ENCODE peak calls at places on chromosomes 6 and 20, in nine cellular contexts. W is NCI-H1105, R is KG1, S is nephron progenitor cell, L is NCI-H524, G is neural crest cell, J is amygdala, Y is OCI-M1, V is foreskin keratinocyte. B is an unnamed sample.

GRCh38 chr6:159532155-159532554 is 160.9 kb downstream of the SOD2 start:
- DNase-seq in W (no peak), R (no peak), S (no peak), L (no peak), G (no peak), J (no peak), Y (no peak), V (no peak), B (no peak)

GRCh38 chr6:42390228-42390934 is 61.3 kb downstream of the TRERF1 start:
- DNase-seq in W (no peak), R (no peak), S (no peak), L (no peak), G (no peak), J (no peak), Y (no peak), V (no peak), B (no peak)

GRCh38 chr6:16338577-16339262 is 100.3 kb downstream of the GMPR start:
- DNase-seq in W (no peak), R (no peak), S (peak; percentile 32), L (peak; percentile 12), G (no peak), J (peak; percentile 15), Y (peak; percentile 40), V (peak; percentile 88), B (peak; percentile 99)

GRCh38 chr20:51910202-51911050 is 108.1 kb upstream of the SALL4 start:
- DNase-seq in W (no peak), R (no peak), S (no peak), L (no peak), G (no peak), J (no peak), Y (no peak), V (peak; percentile 58), B (no peak)

GRCh38 chr6:92586236-92586977 is 833.0 kb downstream of the EPHA7 start:
- DNase-seq in W (no peak), R (no peak), S (no peak), L (no peak), G (no peak), J (no peak), Y (no peak), V (no peak), B (no peak)

GRCh38 chr6:166495487-166496314 is 90.8 kb downstream of the RAMACL start:
- DNase-seq in W (no peak), R (no peak), S (no peak), L (no peak), G (no peak), J (no peak), Y (no peak), V (no peak), B (no peak)

GRCh38 chr6:11931296-11932035 is 80.6 kb upstream of the HIVEP1 start:
- DNase-seq in W (no peak), R (no peak), S (no peak), L (no peak), G (no peak), J (no peak), Y (peak; percentile 59), V (no peak), B (no peak)

GRCh38 chr6:170383466-170384075 is 77.0 kb downstream of the FAM120B start:
- DNase-seq in W (no peak), R (no peak), S (no peak), L (no peak), G (no peak), J (no peak), Y (no peak), V (peak; percentile 48), B (no peak)

GRCh38 chr6:45576648-45577624 is 199.2 kb upstream of the SUPT3H start:
- DNase-seq in W (no peak), R (no peak), S (no peak), L (peak; percentile 5), G (no peak), J (no peak), Y (no peak), V (no peak), B (no peak)

GRCh38 chr20:37939701-37940151 is 36.8 kb downstream of the VSTM2L start:
- DNase-seq in W (no peak), R (no peak), S (no peak), L (no peak), G (no peak), J (no peak), Y (no peak), V (no peak), B (no peak)

GRCh38 chr6:33957391-33958207 is 153.8 kb upstream of the MLN start:
- DNase-seq in W (no peak), R (no peak), S (no peak), L (no peak), G (no peak), J (no peak), Y (no peak), V (no peak), B (no peak)

GRCh38 chr6:3023663-3024483 is 24.2 kb downstream of the NQO2 start:
- DNase-seq in W (peak; percentile 43), R (peak; percentile 88), S (peak; percentile 24), L (no peak), G (peak; percentile 29), J (no peak), Y (peak; percentile 99), V (peak; percentile 82), B (peak; percentile 97)

GRCh38 chr20:57504411-57504810 is 20.5 kb downstream of the CTCFL start:
- DNase-seq in W (no peak), R (no peak), S (no peak), L (no peak), G (no peak), J (no peak), Y (no peak), V (no peak), B (no peak)

GRCh38 chr6:81612136-81612535 is 140.3 kb downstream of the TENT5A start:
- DNase-seq in W (no peak), R (no peak), S (no peak), L (no peak), G (no peak), J (no peak), Y (no peak), V (no peak), B (no peak)

GRCh38 chr20:50528804-50529351 is 18.7 kb downstream of the PTPN1 start:
- DNase-seq in W (no peak), R (no peak), S (no peak), L (no peak), G (no peak), J (no peak), Y (no peak), V (no peak), B (peak; percentile 50)

GRCh38 chr6:3031857-3032256 is 32.2 kb downstream of the NQO2 start:
- DNase-seq in W (no peak), R (no peak), S (no peak), L (no peak), G (no peak), J (no peak), Y (no peak), V (no peak), B (no peak)

GRCh38 chr6:6600865-6601264 is 12.3 kb downstream of the LY86 start:
- DNase-seq in W (no peak), R (no peak), S (no peak), L (no peak), G (no peak), J (no peak), Y (no peak), V (no peak), B (no peak)

GRCh38 chr6:25318589-25318988 is 39.4 kb downstream of the CARMIL1 start:
- DNase-seq in W (no peak), R (no peak), S (no peak), L (no peak), G (no peak), J (no peak), Y (no peak), V (no peak), B (no peak)

GRCh38 chr6:30951907-30952469 is 11.2 kb downstream of the MUCL3 start:
- DNase-seq in W (no peak), R (no peak), S (no peak), L (no peak), G (no peak), J (no peak), Y (no peak), V (no peak), B (no peak)

GRCh38 chr20:8244637-8245036 is 112.6 kb downstream of the PLCB1 start:
- DNase-seq in W (no peak), R (no peak), S (no peak), L (no peak), G (no peak), J (no peak), Y (no peak), V (no peak), B (no peak)

GRCh38 chr20:53594068-53595017 is 704 bp upstream of the ZNF217 start:
- DNase-seq in W (peak; percentile 96), R (peak; percentile 95), S (peak; percentile 100), L (peak; percentile 84), G (peak; percentile 97), J (peak; percentile 94), Y (peak; percentile 97), V (peak; percentile 61), B (peak; percentile 98)

GRCh38 chr6:56730663-56731529 is 88.2 kb upstream of the DST start:
- DNase-seq in W (no peak), R (no peak), S (no peak), L (no peak), G (no peak), J (no peak), Y (no peak), V (peak; percentile 70), B (peak; percentile 59)

GRCh38 chr6:134352786-134353480 is 35.0 kb upstream of the SGK1 start:
- DNase-seq in W (no peak), R (no peak), S (no peak), L (no peak), G (no peak), J (no peak), Y (no peak), V (peak; percentile 42), B (peak; percentile 69)

GRCh38 chr6:162443101-162443500 is 284.5 kb downstream of the PRKN start:
- DNase-seq in W (peak; percentile 18), R (no peak), S (peak; percentile 29), L (no peak), G (no peak), J (no peak), Y (no peak), V (no peak), B (no peak)

B was measured in cardiac muscle cell.